ENCODE peak calls at places on chromosome 7, in seven cellular contexts. P, Y, N, Q, A, C and O are unnamed samples. For H3K36me3 and H3K4me1, the result is how much of the 10 kb centered on the place peaks cover.

GRCh38 chr7:17325364-17325763 is 26.9 kb downstream of the AHR start:
- DNase-seq in C (no peak), Y (peak), A (peak), P (no peak), Q (no peak), N (no peak), O (no peak)

GRCh38 chr7:153381275-153382119 is 621.9 kb downstream of the ACTR3B start:
- DNase-seq in A (no peak), Q (peak), C (peak), Y (no peak), P (no peak), N (peak), O (peak)

GRCh38 chr7:46414946-46415345 is 493.9 kb upstream of the IGFBP3 start:
- DNase-seq in Q (no peak), P (no peak), C (peak), N (no peak), A (peak), Y (no peak), O (no peak)

GRCh38 chr7:41640487-41640886 is 62.4 kb downstream of the INHBA start:
- DNase-seq in N (no peak), Y (peak), P (no peak), Q (no peak), C (no peak), A (no peak), O (no peak)

GRCh38 chr7:29723599-29723998 is 82.7 kb upstream of the WIPF3 start:
- DNase-seq in A (peak), C (no peak), Q (no peak), P (peak), Y (peak), N (peak), O (no peak)

GRCh38 chr7:155489862-155490696 is 32.1 kb downstream of the EN2 start:
- DNase-seq in A (no peak), C (no peak), Y (no peak), P (no peak), Q (no peak), N (peak), O (no peak)

GRCh38 chr7:65304175-65304574 is 69.5 kb upstream of the ZNF92 start:
- DNase-seq in P (no peak), Y (no peak), N (no peak), C (no peak), A (no peak), Q (no peak), O (no peak)

GRCh38 chr7:6705959-6706665 is 635 bp downstream of the ZNF12 start:
- DNase-seq in A (peak), P (no peak), Q (peak), N (peak), Y (peak), C (peak), O (peak)

GRCh38 chr7:158239290-158239981 is 348.2 kb downstream of the PTPRN2 start:
- DNase-seq in P (no peak), A (no peak), Q (peak), Y (no peak), N (no peak), C (no peak), O (no peak)

GRCh38 chr7:96855139-96855538 is 145.5 kb upstream of the SEM1 start:
- DNase-seq in A (no peak), C (no peak), Y (no peak), P (no peak), Q (no peak), N (no peak), O (no peak)

GRCh38 chr7:115216652-115217051 is 294.8 kb downstream of the MDFIC start:
- DNase-seq in A (peak), C (peak), Y (peak), Q (no peak), P (no peak), N (no peak), O (no peak)

GRCh38 chr7:112990619-112991018 is 96.0 kb downstream of the GPR85 start:
- DNase-seq in Y (peak), N (no peak), P (no peak), Q (no peak), C (no peak), A (peak), O (no peak)

GRCh38 chr7:102993532-102994029 is 80.8 kb downstream of the LRRC17 start:
- DNase-seq in Q (no peak), N (no peak), A (peak), P (no peak), Y (peak), C (no peak), O (no peak)

GRCh38 chr7:106367018-106367420 is 82.2 kb upstream of the NAMPT start:
- DNase-seq in A (peak), Q (no peak), Y (peak), P (no peak), N (peak), C (peak), O (no peak)

GRCh38 chr7:157482011-157482410 is 145.2 kb downstream of the DNAJB6 start:
- DNase-seq in Y (no peak), P (no peak), C (no peak), Q (no peak), A (no peak), N (no peak), O (no peak)

GRCh38 chr7:22001345-22002004 is 55.8 kb upstream of the CDCA7L start:
- DNase-seq in N (peak), Y (peak), A (peak), P (peak), C (peak), Q (peak), O (peak)

GRCh38 chr7:30179016-30179436 is 44.2 kb downstream of the MTURN start:
- DNase-seq in Q (no peak), Y (no peak), P (no peak), C (no peak), N (no peak), A (no peak), O (no peak)

GRCh38 chr7:134298902-134299683 is 17.6 kb downstream of the SLC35B4 start:
- DNase-seq in A (peak), Q (peak), Y (peak), P (no peak), N (no peak), C (no peak), O (peak)
- H3K36me3 ChIP-seq in A (under half), Q (under half), Y (under half), P (under half), N (under half), C (half or more), O (under half)

GRCh38 chr7:82442492-82443043 is 1.0 kb downstream of the CACNA2D1 start:
- DNase-seq in Q (peak), P (no peak), A (peak), C (peak), Y (peak), N (peak), O (peak)
- H3K4me3 ChIP-seq in Q (peak), P (no peak), A (peak), C (peak), Y (peak), N (peak), O (peak)

GRCh38 chr7:130920122-130920521 is 186.1 kb upstream of the KLF14 start:
- DNase-seq in Y (peak), Q (no peak), P (no peak), A (no peak), C (no peak), N (no peak), O (no peak)
- H3K4me1 ChIP-seq in Y (under half), Q (under half), P (half or more), A (half or more), C (under half), N (under half), O (under half)

GRCh38 chr7:140677496-140677895 is 4.8 kb downstream of the ADCK2 start:
- DNase-seq in C (no peak), P (no peak), A (no peak), Q (no peak), N (no peak), Y (no peak), O (no peak)
- H3K36me3 ChIP-seq in C (under half), P (under half), A (under half), Q (under half), N (under half), Y (under half), O (under half)

DNA sequence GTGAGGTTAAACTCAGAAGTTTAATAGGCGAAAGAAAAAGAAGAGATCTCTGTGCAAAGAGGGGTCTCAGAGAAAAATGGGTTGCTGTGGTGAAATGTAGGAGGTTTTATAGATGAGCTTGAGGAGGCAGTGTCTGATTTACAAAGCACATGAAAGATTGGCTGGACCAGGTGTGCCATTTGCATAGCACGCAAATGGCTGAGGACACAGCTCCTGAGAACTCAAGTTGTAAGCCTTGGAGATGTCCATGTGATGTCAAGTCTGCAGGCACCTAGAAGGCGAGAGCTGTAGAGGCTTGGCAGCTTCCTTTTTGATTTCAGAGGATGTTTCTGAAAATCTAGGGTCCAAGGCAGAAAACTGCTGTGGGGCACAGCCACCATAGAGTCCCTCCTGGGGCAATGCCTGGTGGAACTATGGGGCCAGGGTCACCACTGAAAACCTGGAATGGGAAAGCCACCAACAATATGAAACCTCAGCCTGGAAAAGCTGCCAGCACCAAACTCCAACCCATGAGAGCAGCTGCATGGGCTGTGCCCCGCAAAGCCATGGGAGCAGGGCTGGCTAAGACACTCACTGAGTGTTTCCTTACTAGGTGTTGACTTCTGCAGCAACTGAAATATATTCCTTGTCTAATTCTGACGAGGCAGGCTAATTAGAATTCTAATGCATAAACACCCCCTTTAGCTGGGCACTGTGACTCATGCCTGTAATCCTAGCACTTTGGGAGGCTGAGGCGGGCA is 96.9 kb upstream of the TNS3 start:
- DNase-seq in C (no peak), A (no peak), Q (no peak), N (no peak), Y (no peak), P (no peak), O (no peak)
- H3K4me3 ChIP-seq in C (no peak), A (no peak), Q (no peak), N (no peak), Y (no peak), P (no peak), O (no peak)

GRCh38 chr7:77456711-77457110 is 40.6 kb upstream of the GSAP start:
- DNase-seq in N (no peak), C (no peak), Y (peak), Q (no peak), A (no peak), P (no peak), O (no peak)

GRCh38 chr7:77459311-77459726 is 43.2 kb upstream of the GSAP start:
- DNase-seq in C (no peak), Y (no peak), P (no peak), N (no peak), A (no peak), Q (no peak), O (no peak)

GRCh38 chr7:77460057-77460486 is 43.9 kb upstream of the GSAP start:
- DNase-seq in Y (no peak), P (peak), C (no peak), Q (no peak), N (peak), A (no peak), O (no peak)

GRCh38 chr7:77457779-77458178 is 41.6 kb upstream of the GSAP start:
- DNase-seq in N (no peak), P (no peak), Q (no peak), C (no peak), A (no peak), Y (no peak), O (no peak)

GRCh38 chr7:77458786-77459185 is 42.6 kb upstream of the GSAP start:
- DNase-seq in Q (no peak), C (no peak), N (no peak), A (no peak), P (no peak), Y (peak), O (no peak)
- H3K4me1 ChIP-seq in Q (under half), C (under half), N (under half), A (under half), P (under half), Y (under half), O (under half)